ENCODE peak calls at places on chromosomes 6 and 20, in five cellular contexts. E is tibial nerve, Q is ovary, T is A549, N is sigmoid colon. I is an unnamed sample.

GRCh38 chr6:119350202-119351004 is 842 bp upstream of the MAN1A1 start:
- DNase-seq in E (no peak), Q (no peak), T (peak; percentile 4), N (no peak), I (no peak)

GRCh38 chr6:73854998-73855718 is 159.2 kb downstream of the CD109 start:
- DNase-seq in E (no peak), Q (no peak), T (peak; percentile 58), N (no peak), I (no peak)

GRCh38 chr6:18192026-18192425 is 36.8 kb downstream of the KDM1B start:
- DNase-seq in E (no peak), Q (no peak), T (no peak), N (no peak), I (no peak)

GRCh38 chr20:49325981-49326380 is 48.1 kb upstream of the ZNFX1 start:
- DNase-seq in E (no peak), Q (no peak), T (no peak), N (no peak), I (no peak)

GRCh38 chr6:37019065-37019450 is 13.6 kb downstream of the FGD2 start:
- DNase-seq in E (no peak), Q (no peak), T (no peak), N (no peak), I (no peak)

GRCh38 chr6:158818580-158819212 is 472 bp downstream of the EZR start:
- DNase-seq in E (no peak), Q (peak; percentile 73), T (peak; percentile 63), N (peak; percentile 87), I (peak; percentile 94)

GRCh38 chr20:10217517-10218410 is 866 bp upstream of the SNAP25 start:
- DNase-seq in E (no peak), Q (peak; percentile 86), T (peak; percentile 94), N (peak; percentile 69), I (no peak)

GRCh38 chr20:2542361-2542760 is 6.0 kb downstream of the TMC2 start:
- DNase-seq in E (no peak), Q (no peak), T (no peak), N (no peak), I (no peak)

GRCh38 chr6:133774356-133774755 is 114.6 kb upstream of the TCF21 start:
- DNase-seq in E (no peak), Q (no peak), T (peak; percentile 39), N (no peak), I (no peak)

GRCh38 chr20:20939006-20939405 is 167.2 kb downstream of the LINC00237 start:
- DNase-seq in E (no peak), Q (no peak), T (no peak), N (no peak), I (no peak)

GRCh38 chr20:38290829-38291581 is 13.0 kb upstream of the BPI start:
- DNase-seq in E (no peak), Q (no peak), T (peak; percentile 87), N (no peak), I (no peak)

GRCh38 chr6:151475653-151476523 is 17.9 kb upstream of the CCDC170 start:
- DNase-seq in E (no peak), Q (no peak), T (peak; percentile 41), N (no peak), I (no peak)

GRCh38 chr6:82078286-82078908 is 169.1 kb downstream of the IBTK start:
- DNase-seq in E (no peak), Q (no peak), T (no peak), N (no peak), I (no peak)

GRCh38 chr20:19758888-19759331 is 852 bp downstream of the RIN2 start:
- DNase-seq in E (peak; percentile 44), Q (peak; percentile 68), T (peak; percentile 56), N (peak; percentile 83), I (no peak)

GRCh38 chr6:8392569-8392968 is 42.8 kb downstream of the SLC35B3 start:
- DNase-seq in E (no peak), Q (no peak), T (peak; percentile 30), N (no peak), I (no peak)

GRCh38 chr6:33733294-33734007 is 13.3 kb downstream of the IP6K3 start:
- DNase-seq in E (no peak), Q (no peak), T (no peak), N (no peak), I (no peak)

GRCh38 chr6:128569737-128570438 is 49.5 kb upstream of the PTPRK start:
- DNase-seq in E (no peak), Q (no peak), T (peak; percentile 59), N (no peak), I (no peak)

GRCh38 chr6:127436578-127437110 is 22.5 kb downstream of the KIAA0408 start:
- DNase-seq in E (no peak), Q (no peak), T (no peak), N (no peak), I (no peak)

GRCh38 chr6:99993146-99993532 is 884 bp downstream of the MCHR2 start:
- DNase-seq in E (no peak), Q (no peak), T (no peak), N (no peak), I (no peak)

GRCh38 chr6:25088513-25088912 is 152.8 kb upstream of the RIPOR2 start:
- DNase-seq in E (no peak), Q (no peak), T (no peak), N (no peak), I (no peak)

GRCh38 chr6:168860987-168861386 is 392.7 kb downstream of the THBS2 start:
- DNase-seq in E (no peak), Q (no peak), T (no peak), N (no peak), I (no peak)

GRCh38 chr20:45343445-45343866 is 4.8 kb downstream of the SDC4 start:
- DNase-seq in E (no peak), Q (no peak), T (no peak), N (no peak), I (no peak)

GRCh38 chr6:79438015-79438414 is 99.2 kb downstream of the LCA5 start:
- DNase-seq in E (no peak), Q (peak; percentile 30), T (no peak), N (no peak), I (no peak)

GRCh38 chr6:35687658-35688604 is 784 bp downstream of the FKBP5 start:
- DNase-seq in E (no peak), Q (peak; percentile 64), T (peak; percentile 55), N (peak; percentile 84), I (peak; percentile 93)

GRCh38 chr20:43430265-43430664 is 27.4 kb upstream of the SRSF6 start:
- DNase-seq in E (no peak), Q (no peak), T (no peak), N (no peak), I (no peak)

GRCh38 chr6:21984135-21984534 is 312.7 kb downstream of the PRL start:
- DNase-seq in E (no peak), Q (no peak), T (no peak), N (no peak), I (no peak)

GRCh38 chr6:83431545-83432165 is 804 bp upstream of the ME1 start:
- DNase-seq in E (no peak), Q (no peak), T (peak; percentile 58), N (no peak), I (no peak)

GRCh38 chr6:161128230-161128629 is 136.7 kb downstream of the MAP3K4 start:
- DNase-seq in E (no peak), Q (no peak), T (no peak), N (no peak), I (no peak)

GRCh38 chr6:107917468-107918375 is 40.3 kb downstream of the SEC63 start:
- DNase-seq in E (no peak), Q (no peak), T (peak; percentile 57), N (no peak), I (no peak)
- H3K9me3 ChIP-seq in E (no peaks in the 10 kb centered on the region), Q (peaks cover 11% of the 10 kb centered on the region), T (peaks cover 27% of the 10 kb centered on the region), N (no peaks in the 10 kb centered on the region), I (peaks cover 30% of the 10 kb centered on the region)

GRCh38 chr6:135180458-135181332 is at the start of gene MYB:
- DNase-seq in E (no peak), Q (peak; percentile 39), T (peak; percentile 59), N (no peak), I (peak; percentile 91)

GRCh38 chr6:135182993-135183531 is 2.0 kb downstream of the MYB start:
- DNase-seq in E (no peak), Q (no peak), T (no peak), N (no peak), I (peak; percentile 89)

GRCh38 chr6:135183532-135184440 is 2.7 kb downstream of the MYB start:
- DNase-seq in E (no peak), Q (no peak), T (peak; percentile 64), N (no peak), I (peak; percentile 89)

GRCh38 chr6:135181333-135182119 is 418 bp downstream of the MYB start:
- DNase-seq in E (no peak), Q (no peak), T (peak; percentile 10), N (no peak), I (peak; percentile 80)

DNA sequence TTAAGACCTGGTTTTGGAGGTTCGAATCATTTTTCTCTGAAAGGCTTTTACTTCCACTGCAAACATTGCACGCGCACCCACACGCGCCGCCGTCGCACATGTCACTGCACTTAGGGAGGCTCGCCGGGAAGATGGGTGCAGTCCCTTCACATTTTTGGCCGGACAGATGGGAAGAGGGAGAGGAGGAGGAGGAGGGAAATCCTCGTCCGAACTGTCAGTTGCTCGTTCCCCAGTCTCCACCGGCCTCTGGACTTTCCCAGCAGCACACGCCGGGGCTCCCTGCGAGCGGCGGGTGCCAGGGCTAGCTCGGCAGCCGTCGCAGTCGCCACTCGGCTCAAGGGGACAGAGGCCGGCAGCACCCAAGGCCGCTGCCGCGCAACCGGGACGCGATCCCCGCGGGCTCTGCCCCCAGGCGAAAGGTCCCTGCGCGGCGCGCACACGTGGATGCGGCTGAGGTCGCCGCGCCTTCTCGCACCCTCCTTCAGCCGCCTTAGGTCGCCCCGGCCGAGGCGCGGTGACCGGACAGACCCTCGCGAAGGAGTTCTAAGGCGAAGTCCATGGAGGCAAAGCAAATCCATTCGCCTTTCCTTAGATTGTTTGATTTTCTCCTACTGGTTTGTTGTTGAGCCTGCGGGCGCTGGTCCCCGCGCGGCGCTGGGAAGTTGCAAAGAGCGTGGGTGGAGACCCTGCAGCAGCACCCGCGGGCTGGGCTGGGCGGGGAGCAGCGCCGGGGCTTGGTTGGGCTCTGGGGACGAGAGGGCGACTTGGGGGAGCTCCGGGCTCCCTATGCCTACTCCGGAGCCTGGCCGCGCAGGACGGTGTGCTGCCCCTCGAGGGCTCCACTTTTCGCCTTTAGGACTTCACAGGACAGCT is 1.2 kb downstream of the MYB start:
- DNase-seq in E (no peak), Q (no peak), T (peak; percentile 4), N (no peak), I (peak; percentile 88)
- TF ChIP-seq POLR2A in E (no peak), Q (no peak), T (no peak), N (no peak), I (no peak)

GRCh38 chr6:147298461-147298860 is 94.2 kb downstream of the STXBP5 start:
- DNase-seq in E (no peak), Q (no peak), T (peak; percentile 6), N (no peak), I (no peak)
- H3K9me3 ChIP-seq in E (no peaks in the 10 kb centered on the region), Q (no peaks in the 10 kb centered on the region), T (peaks cover 26% of the 10 kb centered on the region), N (no peaks in the 10 kb centered on the region), I (peaks cover 40% of the 10 kb centered on the region)

GRCh38 chr6:16761469-16762264 is 407 bp upstream of the ATXN1 start:
- DNase-seq in E (peak; percentile 61), Q (peak; percentile 84), T (peak; percentile 85), N (peak; percentile 95), I (peak; percentile 96)
- TF ChIP-seq POLR2A in E (no peak), Q (peak; percentile 36), T (no peak), N (peak; percentile 45), I (no peak)

GRCh38 chr20:31239139-31239538 is 18.3 kb upstream of the DEFB115 start:
- DNase-seq in E (no peak), Q (no peak), T (no peak), N (no peak), I (no peak)
- H3K9me3 ChIP-seq in E (peaks cover 4% of the 10 kb centered on the region), Q (peaks cover 6% of the 10 kb centered on the region), T (peaks cover 5% of the 10 kb centered on the region), N (peaks cover 12% of the 10 kb centered on the region), I (peaks cover 100% of the 10 kb centered on the region)

I was measured in spleen.